ENCODE peak calls at places on chromosome 14, in nine cellular contexts. M is fibroblast of lung, P is transverse colon, J is body of pancreas, W is MM.1S, L is kidney, O is uterus, A is adrenal gland, R is fibroblast of pulmonary artery. C is an unnamed sample.

GRCh38 chr14:100304825-100305445 is 1.3 kb downstream of the SLC25A29 start:
- DNase-seq in M (peak), O (peak), L (peak), A (peak), J (peak), W (no peak), R (no peak), P (peak), C (peak)

GRCh38 chr14:58746261-58746660 is 108.5 kb downstream of the DACT1 start:
- DNase-seq in R (peak), L (no peak), O (no peak), M (peak), P (no peak), A (peak), W (no peak), J (no peak), C (no peak)

GRCh38 chr14:69535230-69535848 is 39.3 kb downstream of the CCDC177 start:
- DNase-seq in R (peak), J (peak), A (peak), W (no peak), P (peak), M (peak), O (peak), L (no peak), C (peak)

GRCh38 chr14:28756896-28757570 is 9.6 kb upstream of the FOXG1 start:
- DNase-seq in M (peak), A (no peak), O (no peak), W (no peak), L (no peak), P (no peak), J (no peak), R (peak), C (no peak)

GRCh38 chr14:105534586-105534985 is 8.2 kb downstream of the TMEM121 start:
- DNase-seq in O (no peak), W (no peak), J (no peak), A (no peak), M (no peak), P (no peak), R (no peak), L (no peak), C (no peak)

GRCh38 chr14:78997811-78998210 is 827.6 kb downstream of the NRXN3 start:
- DNase-seq in L (no peak), W (no peak), R (peak), J (no peak), M (peak), P (peak), A (peak), O (no peak), C (no peak)

GRCh38 chr14:52076334-52076733 is 7.5 kb upstream of the NID2 start:
- DNase-seq in M (peak), W (no peak), P (no peak), L (peak), R (peak), O (no peak), A (peak), J (no peak), C (peak)

GRCh38 chr14:46571970-46572369 is 79.6 kb downstream of the RPL10L start:
- DNase-seq in R (peak), J (no peak), O (no peak), W (no peak), L (no peak), M (peak), A (no peak), P (no peak), C (no peak)

GRCh38 chr14:59677771-59678211 is 101.2 kb upstream of the CCDC175 start:
- DNase-seq in O (no peak), W (no peak), M (peak), R (peak), A (no peak), L (no peak), J (no peak), P (no peak), C (no peak)

GRCh38 chr14:89473979-89474378 is 56.9 kb upstream of the FOXN3 start:
- DNase-seq in O (no peak), R (no peak), M (peak), P (no peak), A (no peak), L (no peak), W (no peak), J (no peak), C (no peak)

GRCh38 chr14:55297611-55298323 is 26.5 kb downstream of the FBXO34 start:
- DNase-seq in P (peak), A (no peak), R (no peak), O (no peak), L (no peak), J (peak), W (peak), M (no peak), C (no peak)

GRCh38 chr14:44962573-44963528 is 861 bp downstream of the TOGARAM1 start:
- DNase-seq in R (peak), J (peak), W (peak), O (peak), P (peak), A (peak), L (peak), M (peak), C (peak)

GRCh38 chr14:81402123-81402495 is 2.0 kb upstream of the STON2 start:
- DNase-seq in P (no peak), M (peak), A (no peak), O (no peak), R (peak), L (no peak), J (no peak), W (no peak), C (no peak)

GRCh38 chr14:58607571-58608317 is 30.0 kb upstream of the DACT1 start:
- DNase-seq in A (no peak), R (peak), P (no peak), J (no peak), W (no peak), L (no peak), M (peak), O (no peak), C (no peak)

GRCh38 chr14:81471062-81471461 is 62.6 kb downstream of the SEL1L start:
- DNase-seq in P (no peak), M (no peak), A (no peak), R (no peak), J (no peak), O (no peak), W (peak), L (no peak), C (no peak)

GRCh38 chr14:95891742-95892141 is 15.1 kb downstream of the TUNAR start:
- DNase-seq in R (peak), L (no peak), W (no peak), M (peak), A (peak), P (no peak), O (no peak), J (no peak), C (no peak)

GRCh38 chr14:47846008-47846407 is 170.6 kb upstream of the MDGA2 start:
- DNase-seq in M (no peak), L (peak), A (no peak), J (no peak), W (no peak), P (no peak), O (no peak), R (no peak), C (no peak)

GRCh38 chr14:47040490-47040889 is 388.9 kb upstream of the RPL10L start:
- DNase-seq in L (no peak), M (peak), P (no peak), J (no peak), O (no peak), R (no peak), W (peak), A (no peak), C (no peak)

GRCh38 chr14:20730921-20731320 is 14.8 kb upstream of the EDDM3A start:
- DNase-seq in M (no peak), R (no peak), L (no peak), O (no peak), W (no peak), J (no peak), P (no peak), A (no peak), C (no peak)

GRCh38 chr14:103393687-103394626 is 8.7 kb downstream of the MARK3 start:
- DNase-seq in O (no peak), A (peak), L (no peak), P (no peak), M (peak), J (peak), R (peak), W (no peak), C (no peak)

GRCh38 chr14:103551338-103551762 is 11.1 kb downstream of the BAG5 start:
- DNase-seq in A (peak), W (no peak), O (peak), P (no peak), L (peak), M (no peak), J (no peak), R (no peak), C (peak)

GRCh38 chr14:68544150-68544892 is 248.5 kb downstream of the ZFP36L1 start:
- DNase-seq in J (peak), L (peak), A (peak), P (peak), O (peak), M (peak), R (peak), W (no peak), C (peak)

GRCh38 chr14:68137704-68138619 is 318.4 kb downstream of the RAD51B start:
- DNase-seq in M (peak), P (peak), W (no peak), J (peak), R (peak), L (peak), O (peak), A (peak), C (no peak)

GRCh38 chr14:68191567-68192321 is 372.2 kb downstream of the RAD51B start:
- DNase-seq in O (no peak), P (no peak), M (peak), L (no peak), J (peak), R (peak), W (no peak), A (no peak), C (no peak)

GRCh38 chr14:59632381-59632780 is 55.8 kb upstream of the CCDC175 start:
- DNase-seq in P (peak), L (no peak), O (no peak), R (peak), M (peak), A (no peak), J (peak), W (no peak), C (no peak)

GRCh38 chr14:68978550-68978911 is 571 bp downstream of the ACTN1 start:
- DNase-seq in W (no peak), L (peak), R (no peak), J (peak), A (peak), P (peak), O (peak), M (peak), C (peak)

GRCh38 chr14:69043007-69043444 is 63.9 kb upstream of the ACTN1 start:
- DNase-seq in R (peak), J (peak), O (peak), P (peak), M (no peak), W (no peak), A (peak), L (no peak), C (peak)

GRCh38 chr14:32349322-32349721 is 20.2 kb downstream of the AKAP6 start:
- DNase-seq in A (no peak), R (no peak), W (no peak), M (no peak), O (no peak), J (no peak), P (no peak), L (no peak), C (no peak)

GRCh38 chr14:67428501-67429031 is 16.6 kb upstream of the PLEK2 start:
- DNase-seq in O (no peak), P (peak), R (peak), M (peak), J (peak), W (no peak), A (peak), L (no peak), C (no peak)

GRCh38 chr14:69327507-69327906 is 67.5 kb downstream of the GALNT16 start:
- DNase-seq in R (no peak), A (no peak), W (no peak), P (peak), O (peak), L (no peak), M (no peak), J (no peak), C (no peak)

GRCh38 chr14:93040443-93040842 is 75.3 kb downstream of the ITPK1 start:
- DNase-seq in J (no peak), M (no peak), O (no peak), W (no peak), R (no peak), P (peak), A (no peak), L (no peak), C (peak)

GRCh38 chr14:94771191-94771905 is 1.4 kb upstream of the GSC start:
- DNase-seq in P (no peak), A (no peak), O (no peak), R (no peak), M (no peak), L (no peak), W (no peak), J (no peak), C (no peak)
- H3K4me3 ChIP-seq in P (no peak), A (no peak), O (no peak), R (no peak), M (no peak), L (no peak), W (no peak), J (no peak), C (no peak)

GRCh38 chr14:22952418-22952817 is 4.5 kb downstream of the HAUS4 start:
- DNase-seq in L (no peak), A (no peak), O (no peak), P (no peak), W (no peak), J (no peak), M (no peak), R (no peak), C (no peak)

DNA sequence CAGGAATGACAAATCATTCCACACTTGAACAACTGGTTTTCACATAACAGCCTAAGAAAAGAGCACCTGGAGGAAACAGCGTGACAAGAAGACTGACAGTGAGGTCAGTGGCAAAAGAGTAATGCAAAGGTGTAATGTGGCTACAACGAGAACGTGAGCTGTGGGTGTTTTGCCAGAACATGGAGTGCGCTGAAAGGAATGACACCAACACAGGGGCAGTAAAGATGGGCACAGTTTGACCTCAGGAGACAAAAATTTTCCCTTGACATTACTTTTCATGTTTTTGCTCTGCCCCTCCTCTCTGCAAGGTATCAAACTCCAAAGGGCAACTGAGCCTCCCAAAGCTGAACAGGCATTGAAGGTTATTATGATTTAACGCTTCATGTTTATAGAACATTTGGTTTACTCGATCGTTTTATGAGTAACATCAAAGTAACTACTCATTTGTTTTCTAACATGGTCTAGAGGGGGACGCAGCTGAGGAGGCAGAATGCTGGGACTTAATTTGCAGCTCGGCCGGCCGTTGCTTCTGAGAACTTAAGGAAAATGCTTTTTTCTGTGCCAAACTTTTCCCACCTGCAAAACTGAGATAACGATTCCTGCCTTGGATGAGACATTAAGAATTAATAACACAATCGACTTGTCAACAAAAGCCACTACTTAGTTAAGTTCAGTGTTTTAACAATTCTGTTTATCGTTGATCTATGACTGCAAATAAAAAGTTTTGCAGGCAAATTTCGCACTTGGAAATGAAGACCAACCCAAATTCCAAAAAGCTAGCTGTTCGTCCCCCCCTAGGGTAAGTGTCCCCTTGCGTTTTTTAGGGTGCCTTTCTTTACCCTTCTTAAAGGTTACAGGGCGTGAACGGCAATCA is 951 bp downstream of the HAUS4 start:
- DNase-seq in L (no peak), M (peak), W (no peak), P (no peak), O (no peak), A (no peak), J (no peak), R (no peak), C (no peak)
- H3K4me3 ChIP-seq in L (peak), M (peak), W (peak), P (peak), O (peak), A (peak), J (peak), R (peak), C (peak)

DNA sequence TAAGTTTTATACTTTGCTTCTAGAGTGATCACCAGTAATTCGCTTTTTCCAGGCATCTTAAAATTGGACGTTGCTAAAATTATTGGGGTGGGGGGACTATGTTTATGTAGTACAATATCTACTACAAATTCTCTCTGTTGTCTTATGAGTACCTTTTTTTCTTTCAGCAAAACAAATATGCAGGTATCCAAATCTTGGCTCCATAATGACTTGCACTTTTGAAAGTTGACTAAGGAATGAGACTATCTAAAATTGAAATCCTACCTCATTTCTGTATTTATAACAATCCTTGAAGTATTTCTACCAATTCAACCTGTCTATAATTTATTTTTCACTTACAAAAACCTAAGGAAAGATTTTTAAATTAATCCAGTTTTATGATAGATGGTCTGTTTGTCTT is 2.4 kb downstream of the DYNC1H1 start:
- DNase-seq in O (no peak), W (no peak), R (no peak), P (no peak), M (no peak), J (no peak), A (no peak), L (no peak), C (no peak)
- H3K4me3 ChIP-seq in O (no peak), W (no peak), R (peak), P (no peak), M (peak), J (no peak), A (no peak), L (no peak), C (no peak)

GRCh38 chr14:80212025-80212402 is 710 bp upstream of the DIO2 start:
- DNase-seq in L (no peak), P (no peak), W (peak), R (peak), O (no peak), A (peak), J (no peak), M (peak), C (no peak)
- H3K4me3 ChIP-seq in L (peak), P (no peak), W (no peak), R (peak), O (no peak), A (peak), J (no peak), M (peak), C (peak)

DNA sequence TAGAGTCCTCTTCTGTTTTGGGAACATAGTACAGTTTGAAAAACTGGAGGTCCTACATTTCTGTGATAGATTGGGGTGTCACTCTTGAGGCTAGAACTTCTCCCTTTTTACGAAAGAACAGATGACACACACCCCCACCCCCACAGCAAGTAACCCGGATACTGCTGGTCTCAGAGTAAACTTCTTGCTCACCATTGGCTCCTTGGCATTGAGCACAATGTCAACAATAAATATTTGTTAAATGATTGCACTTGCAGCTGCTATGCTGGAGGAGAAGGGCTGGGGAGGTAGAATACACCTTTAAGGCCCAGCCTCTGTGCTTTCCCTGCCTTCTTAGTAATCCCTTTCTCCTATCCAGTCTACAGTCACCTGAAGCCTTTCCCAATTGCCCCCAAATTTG is 149.8 kb downstream of the TGFB3 start:
- DNase-seq in R (peak), M (peak), P (no peak), O (no peak), J (peak), A (no peak), W (no peak), L (no peak), C (no peak)
- H3K4me3 ChIP-seq in R (no peak), M (no peak), P (no peak), O (no peak), J (no peak), A (no peak), W (no peak), L (no peak), C (no peak)

GRCh38 chr14:73227812-73228781 is 9.2 kb upstream of the PAPLN start:
- DNase-seq in L (peak), J (peak), W (no peak), O (peak), P (peak), M (peak), R (peak), A (peak), C (peak)
- H3K4me3 ChIP-seq in L (no peak), J (no peak), W (no peak), O (no peak), P (no peak), M (no peak), R (peak), A (no peak), C (no peak)

GRCh38 chr14:49623941-49624806 is 3.6 kb downstream of the MGAT2 start:
- DNase-seq in J (no peak), P (peak), A (no peak), R (no peak), L (no peak), O (no peak), M (no peak), W (peak), C (no peak)
- H3K4me3 ChIP-seq in J (no peak), P (no peak), A (no peak), R (no peak), L (no peak), O (no peak), M (no peak), W (no peak), C (no peak)

GRCh38 chr14:61568572-61569011 is 126.7 kb upstream of the HIF1A start:
- DNase-seq in L (peak), J (peak), O (no peak), W (peak), M (no peak), A (no peak), R (no peak), P (peak), C (peak)
- H3K4me3 ChIP-seq in L (peak), J (no peak), O (no peak), W (peak), M (no peak), A (no peak), R (no peak), P (peak), C (no peak)

C was measured in right cardiac atrium.